ENCODE peak calls at places on chromosomes 12 and 14, in seven cellular contexts. Z, X, Y, G, J, Q and I are unnamed samples.

GRCh38 chr14:105063041-105063440 is 2.2 kb downstream of the GPR132 start:
- DNase-seq in Q (no peak), Y (no peak), J (no peak), Z (no peak), G (no peak), X (no peak), I (no peak)

GRCh38 chr12:49750027-49750977 is 8.9 kb downstream of the TMBIM6 start:
- DNase-seq in Q (no peak), Z (no peak), X (no peak), Y (peak; percentile 51), G (no peak), J (peak; percentile 49), I (peak; percentile 70)

GRCh38 chr12:3132636-3133409 is 55.6 kb downstream of the TSPAN9 start:
- DNase-seq in Z (no peak), X (no peak), G (no peak), J (no peak), Q (no peak), Y (peak; percentile 42), I (peak; percentile 72)

GRCh38 chr14:72608391-72609204 is 285.3 kb downstream of the DPF3 start:
- DNase-seq in Y (peak; percentile 95), Z (no peak), J (peak; percentile 66), G (no peak), Q (no peak), X (no peak), I (peak; percentile 85)

GRCh38 chr12:95529693-95530225 is 21.5 kb downstream of the USP44 start:
- DNase-seq in X (no peak), Q (no peak), G (no peak), J (no peak), Z (no peak), Y (no peak), I (peak; percentile 9)

GRCh38 chr12:69484428-69484827 is 14.2 kb downstream of the FRS2 start:
- DNase-seq in G (no peak), X (no peak), Y (no peak), Z (no peak), J (no peak), Q (no peak), I (no peak)

GRCh38 chr12:121794532-121795028 is 1.1 kb upstream of the RHOF start:
- DNase-seq in X (peak; percentile 67), J (no peak), Q (no peak), Z (peak; percentile 46), G (no peak), Y (no peak), I (no peak)

GRCh38 chr14:69460093-69460701 is 24.3 kb upstream of the PLEKHD1 start:
- DNase-seq in Z (peak; percentile 71), G (peak; percentile 67), X (peak; percentile 73), Q (peak; percentile 23), Y (peak; percentile 86), J (peak; percentile 85), I (peak; percentile 94)

GRCh38 chr12:98232753-98233385 is 282.5 kb upstream of the TMPO start:
- DNase-seq in G (no peak), Y (peak; percentile 47), X (no peak), J (no peak), Z (no peak), Q (no peak), I (no peak)

GRCh38 chr12:108858399-108859074 is 1.2 kb upstream of the SSH1 start:
- DNase-seq in G (no peak), Z (no peak), J (no peak), Y (no peak), Q (no peak), X (peak; percentile 65), I (no peak)

GRCh38 chr12:109963743-109964429 is 32.3 kb downstream of the GIT2 start:
- DNase-seq in Y (peak; percentile 48), X (peak; percentile 27), Q (no peak), G (peak; percentile 23), J (no peak), Z (peak; percentile 45), I (peak; percentile 77)

GRCh38 chr14:60094306-60094897 is 2.7 kb downstream of the PCNX4 start:
- DNase-seq in G (no peak), Q (no peak), J (peak; percentile 16), Y (peak; percentile 59), X (no peak), Z (no peak), I (peak; percentile 75)

GRCh38 chr14:98210045-98210678 is 1061.8 kb downstream of the BCL11B start:
- DNase-seq in X (no peak), Q (no peak), G (no peak), Y (peak; percentile 2), J (no peak), Z (no peak), I (no peak)

GRCh38 chr12:112836736-112837628 is 45.4 kb downstream of the RPH3A start:
- DNase-seq in Y (no peak), G (no peak), J (no peak), Z (no peak), Q (no peak), X (no peak), I (no peak)

GRCh38 chr12:112838731-112839130 is 47.2 kb downstream of the RPH3A start:
- DNase-seq in Y (no peak), Q (no peak), X (no peak), G (no peak), J (peak; percentile 44), Z (no peak), I (no peak)

GRCh38 chr12:112833272-112833671 is 41.7 kb downstream of the RPH3A start:
- DNase-seq in Z (no peak), Y (no peak), X (no peak), J (peak; percentile 89), Q (no peak), G (no peak), I (no peak)

GRCh38 chr12:112837629-112838191 is 46.2 kb downstream of the RPH3A start:
- DNase-seq in J (peak; percentile 90), Z (no peak), X (no peak), G (no peak), Y (peak; percentile 48), Q (no peak), I (peak; percentile 53)

DNA sequence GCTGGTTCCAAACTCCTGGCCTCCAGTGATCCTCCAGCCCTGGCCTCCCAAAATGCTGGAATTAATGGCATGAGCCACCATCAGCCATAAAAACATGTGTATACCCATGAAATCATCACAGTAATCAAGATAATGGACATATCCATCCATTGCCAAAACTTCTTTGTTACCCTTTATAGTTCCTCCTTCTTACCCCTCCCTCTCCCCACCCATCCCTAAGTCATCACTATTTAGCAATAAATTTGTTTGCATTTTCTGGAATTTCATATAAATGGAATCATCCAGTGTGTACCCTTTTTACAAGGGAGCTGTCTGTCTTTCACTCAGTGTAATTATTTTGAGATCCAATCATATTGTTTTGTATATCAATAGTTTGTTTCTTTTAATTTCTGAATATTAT is 42.4 kb downstream of the RPH3A start:
- DNase-seq in Y (no peak), J (peak; percentile 66), G (no peak), Z (no peak), Q (no peak), X (no peak), I (no peak)
- H3K4me3 ChIP-seq in Y (no peak overlapping the region), J (peak overlapping the region; percentile 5), G (no peak overlapping the region), Z (no peak overlapping the region), Q (no peak overlapping the region), X (no peak overlapping the region), I (no peak overlapping the region)

GRCh38 chr14:93924592-93925355 is 2.4 kb upstream of the FAM181A start:
- DNase-seq in J (no peak), Y (no peak), G (no peak), Q (no peak), X (no peak), Z (no peak), I (no peak)

GRCh38 chr14:93926209-93926872 is 803 bp upstream of the FAM181A start:
- DNase-seq in Z (no peak), Y (no peak), J (no peak), Q (no peak), X (no peak), G (no peak), I (no peak)

GRCh38 chr14:93923586-93923985 is 3.6 kb upstream of the FAM181A start:
- DNase-seq in Q (no peak), Y (no peak), Z (no peak), G (no peak), J (no peak), X (no peak), I (no peak)

GRCh38 chr14:93926873-93927571 is at the start of gene FAM181A:
- DNase-seq in G (no peak), Q (no peak), X (no peak), Y (no peak), Z (no peak), J (no peak), I (no peak)

DNA sequence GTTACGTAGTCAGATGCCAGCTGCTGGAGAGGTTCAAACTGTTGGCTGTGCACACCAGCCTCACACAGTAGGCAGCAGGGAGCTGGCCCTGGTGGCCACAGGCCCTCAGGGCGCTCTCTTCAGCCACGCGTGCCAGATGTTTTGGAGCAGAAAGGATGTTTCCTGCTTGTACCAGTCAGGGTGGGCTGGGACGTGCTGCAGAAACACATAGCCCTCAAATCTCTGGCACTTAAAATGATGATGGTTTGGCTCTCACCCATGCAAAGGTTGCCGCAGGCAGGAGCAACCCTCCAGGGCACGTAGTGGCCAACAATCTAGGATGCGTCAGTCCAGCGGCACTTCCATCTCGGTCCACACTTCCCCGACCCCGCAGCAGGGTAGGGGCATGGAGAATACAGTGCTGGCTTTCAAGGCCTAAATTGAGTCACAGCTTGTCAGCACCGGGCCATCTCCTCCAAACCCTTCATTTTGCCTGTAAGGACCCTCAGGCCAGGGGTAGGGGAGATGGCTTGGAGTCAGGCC is 1.7 kb upstream of the FAM181A start:
- DNase-seq in Z (no peak), Q (no peak), G (no peak), X (no peak), Y (no peak), J (no peak), I (no peak)
- TF ChIP-seq CTCF in Z (no peak), Q (no peak), G (no peak), X (no peak), Y (no peak), J (no peak), I (no peak)

GRCh38 chr14:32913725-32914124 is 25.0 kb upstream of the NPAS3 start:
- DNase-seq in G (no peak), X (no peak), Y (peak; percentile 39), J (no peak), Q (no peak), Z (no peak), I (peak; percentile 14)
- H3K4me3 ChIP-seq in G (no peak overlapping the region), X (no peak overlapping the region), Y (no peak overlapping the region), J (no peak overlapping the region), Q (no peak overlapping the region), Z (no peak overlapping the region), I (no peak overlapping the region)

DNA sequence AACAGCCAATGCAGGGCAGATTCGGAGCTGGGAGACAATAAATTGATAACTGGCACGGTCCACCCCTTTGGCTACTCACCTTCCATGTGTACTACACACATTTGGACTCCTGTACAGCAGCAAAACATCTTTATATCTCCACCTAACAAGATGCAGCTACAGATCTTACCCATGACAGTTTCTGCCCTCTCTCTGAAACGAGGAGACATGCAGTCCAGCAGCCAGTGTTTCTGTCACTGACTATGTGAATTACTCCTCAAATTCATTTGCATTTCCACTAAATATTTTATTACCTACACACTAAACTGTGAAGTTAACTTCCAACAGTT is 58.7 kb upstream of the BEGAIN start:
- DNase-seq in Q (no peak), Z (no peak), X (no peak), J (no peak), Y (no peak), G (no peak), I (no peak)
- TF ChIP-seq CTCF in Q (no peak), Z (no peak), X (no peak), J (no peak), Y (no peak), G (no peak), I (no peak)